ENCODE peak calls at places on chromosome 4, in seven cellular contexts. G, Z, W, N, Y, M and S are unnamed samples.

GRCh38 chr4:120052840-120053239 is 13.8 kb downstream of the MAD2L1 start:
- DNase-seq in G (peak), Z (peak), W (no peak), N (peak), Y (peak), M (peak), S (no peak)

GRCh38 chr4:158722291-158722916 is 792 bp downstream of the PPID start:
- DNase-seq in G (no peak), Z (peak), W (peak), N (peak), Y (peak), M (peak), S (peak)

GRCh38 chr4:89400408-89401035 is 92.9 kb upstream of the GPRIN3 start:
- DNase-seq in G (no peak), Z (no peak), W (no peak), N (no peak), Y (no peak), M (no peak), S (no peak)

GRCh38 chr4:164536829-164537228 is 217.1 kb upstream of the SMIM31 start:
- DNase-seq in G (no peak), Z (peak), W (peak), N (no peak), Y (peak), M (peak), S (no peak)

GRCh38 chr4:6688879-6689505 is 4.7 kb upstream of the S100P start:
- DNase-seq in G (no peak), Z (peak), W (peak), N (peak), Y (peak), M (peak), S (peak)

GRCh38 chr4:173766231-173766630 is 236.2 kb upstream of the HAND2 start:
- DNase-seq in G (no peak), Z (no peak), W (no peak), N (no peak), Y (no peak), M (no peak), S (no peak)

GRCh38 chr4:123699823-123700822 is 303.5 kb downstream of the SPRY1 start:
- DNase-seq in G (peak), Z (peak), W (no peak), N (no peak), Y (peak), M (peak), S (no peak)

GRCh38 chr4:81919810-81920209 is 448.1 kb upstream of the RASGEF1B start:
- DNase-seq in G (no peak), Z (no peak), W (no peak), N (no peak), Y (no peak), M (no peak), S (no peak)

GRCh38 chr4:137524642-137525384 is 7.5 kb downstream of the PCDH18 start:
- DNase-seq in G (no peak), Z (peak), W (no peak), N (no peak), Y (no peak), M (peak), S (no peak)

GRCh38 chr4:124933521-124933920 is 221.0 kb upstream of the ANKRD50 start:
- DNase-seq in G (no peak), Z (no peak), W (no peak), N (no peak), Y (no peak), M (no peak), S (no peak)

GRCh38 chr4:2412534-2412884 is 5.9 kb downstream of the ZFYVE28 start:
- DNase-seq in G (no peak), Z (no peak), W (peak), N (peak), Y (peak), M (no peak), S (peak)

GRCh38 chr4:164768516-164768915 is 14.6 kb downstream of the SMIM31 start:
- DNase-seq in G (no peak), Z (peak), W (peak), N (no peak), Y (peak), M (peak), S (no peak)

GRCh38 chr4:86924805-86925204 is 10.0 kb upstream of the AFF1 start:
- DNase-seq in G (peak), Z (peak), W (no peak), N (no peak), Y (peak), M (peak), S (no peak)

GRCh38 chr4:89356086-89356485 is 48.5 kb upstream of the GPRIN3 start:
- DNase-seq in G (no peak), Z (no peak), W (no peak), N (peak), Y (peak), M (no peak), S (no peak)

GRCh38 chr4:93693141-93693540 is 135.4 kb upstream of the ATOH1 start:
- DNase-seq in G (no peak), Z (no peak), W (no peak), N (no peak), Y (no peak), M (no peak), S (no peak)

GRCh38 chr4:128600996-128601857 is 208.3 kb upstream of the JADE1 start:
- DNase-seq in G (peak), Z (peak), W (peak), N (peak), Y (peak), M (peak), S (peak)

GRCh38 chr4:153114771-153115321 is 89.4 kb upstream of the TRIM2 start:
- DNase-seq in G (no peak), Z (peak), W (peak), N (no peak), Y (peak), M (peak), S (no peak)

GRCh38 chr4:158859661-158860060 is 90.8 kb downstream of the FNIP2 start:
- DNase-seq in G (no peak), Z (peak), W (no peak), N (no peak), Y (peak), M (no peak), S (no peak)

GRCh38 chr4:78748361-78748760 is 27.8 kb upstream of the BMP2K start:
- DNase-seq in G (no peak), Z (peak), W (no peak), N (no peak), Y (no peak), M (peak), S (no peak)

GRCh38 chr4:26992657-26993361 is 132.2 kb downstream of the STIM2 start:
- DNase-seq in G (no peak), Z (peak), W (no peak), N (no peak), Y (peak), M (peak), S (no peak)

GRCh38 chr4:43776371-43776770 is 672.2 kb downstream of the KCTD8 start:
- DNase-seq in G (no peak), Z (peak), W (peak), N (no peak), Y (peak), M (peak), S (no peak)

GRCh38 chr4:22245294-22245693 is 270.6 kb downstream of the ADGRA3 start:
- DNase-seq in G (no peak), Z (no peak), W (no peak), N (no peak), Y (no peak), M (no peak), S (no peak)

GRCh38 chr4:6153874-6154273 is 46.5 kb downstream of the JAKMIP1 start:
- DNase-seq in G (no peak), Z (no peak), W (no peak), N (no peak), Y (no peak), M (no peak), S (no peak)

GRCh38 chr4:3229964-3230363 is 19.0 kb upstream of the MSANTD1 start:
- DNase-seq in G (no peak), Z (no peak), W (no peak), N (no peak), Y (no peak), M (no peak), S (no peak)

GRCh38 chr4:103996637-103997036 is 276.9 kb upstream of the TACR3 start:
- DNase-seq in G (no peak), Z (peak), W (peak), N (no peak), Y (peak), M (peak), S (no peak)

GRCh38 chr4:4387531-4388311 is 819 bp downstream of the NSG1 start:
- DNase-seq in G (no peak), Z (no peak), W (peak), N (no peak), Y (no peak), M (peak), S (no peak)